ENCODE peak calls at places on chromosome 2, in nine cellular contexts. Q is HepG2; C is NT2/D1; K is breast epithelium; F is H1; E is stomach; N is IMR-90; M is pancreas; B is CD8-positive, alpha-beta T cell. Z is an unnamed sample.

GRCh38 chr2:147327636-147328035 is 517.2 kb upstream of the ACVR2A start:
- DNase-seq in C (no peak), F (no peak), Q (no peak), B (no peak), N (no peak), E (no peak), M (no peak), K (no peak), Z (no peak)

GRCh38 chr2:60515751-60516226 is 37.7 kb downstream of the BCL11A start:
- DNase-seq in K (no peak), Q (no peak), C (no peak), M (no peak), F (no peak), E (no peak), N (peak; percentile 94), B (no peak), Z (no peak)

GRCh38 chr2:129015886-129016285 is 697.2 kb upstream of the HS6ST1 start:
- DNase-seq in E (no peak), N (no peak), K (no peak), C (no peak), F (no peak), M (no peak), B (no peak), Q (no peak), Z (no peak)

GRCh38 chr2:103008586-103008985 is 246.8 kb downstream of the TMEM182 start:
- DNase-seq in Q (peak; percentile 11), B (no peak), C (no peak), F (peak; percentile 23), N (no peak), M (no peak), E (no peak), K (no peak), Z (peak; percentile 9)

GRCh38 chr2:215105607-215106354 is 32.6 kb downstream of the ABCA12 start:
- DNase-seq in B (no peak), M (no peak), F (no peak), Q (no peak), C (no peak), N (peak; percentile 13), K (no peak), E (no peak), Z (no peak)

GRCh38 chr2:96342085-96342484 is 6.5 kb downstream of the NCAPH start:
- DNase-seq in F (no peak), Q (peak; percentile 67), M (no peak), B (peak; percentile 57), E (no peak), C (no peak), K (no peak), N (peak; percentile 95), Z (no peak)

GRCh38 chr2:150212722-150213171 is 274.7 kb downstream of the RND3 start:
- DNase-seq in K (no peak), M (no peak), B (no peak), E (no peak), F (no peak), Q (no peak), C (no peak), N (peak; percentile 77), Z (no peak)

GRCh38 chr2:163044116-163044515 is 205.5 kb upstream of the KCNH7 start:
- DNase-seq in N (no peak), K (no peak), E (no peak), F (no peak), Q (no peak), C (no peak), M (no peak), B (no peak), Z (no peak)

DNA sequence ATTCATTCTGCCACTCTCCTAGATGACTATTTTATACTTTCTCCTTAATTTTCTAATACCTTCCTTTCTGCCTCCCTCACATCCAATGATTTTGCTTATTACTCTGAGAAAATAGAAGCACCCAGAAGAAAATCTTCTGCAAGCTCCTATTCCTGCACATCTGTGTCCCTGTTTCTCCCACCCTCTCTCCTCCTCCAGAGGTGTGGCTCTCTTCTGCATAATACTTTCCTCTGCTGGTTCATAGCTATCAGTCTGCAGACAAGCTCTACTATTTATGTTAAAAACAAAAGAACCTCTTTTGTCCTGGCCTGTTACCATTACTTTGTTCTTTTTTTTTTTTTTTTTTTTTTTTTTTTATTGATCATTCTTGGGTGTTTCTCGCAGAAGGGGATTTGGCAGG is 34.3 kb downstream of the ACSL3 start:
- DNase-seq in M (no peak), Q (no peak), F (no peak), K (no peak), C (no peak), N (no peak), E (no peak), B (no peak), Z (no peak)
- H3K4me3 ChIP-seq in M (no peak overlapping the region), Q (no peak overlapping the region), F (no peak overlapping the region), K (no peak overlapping the region), C (no peak overlapping the region), N (no peak overlapping the region), E (no peak overlapping the region), B (no peak overlapping the region), Z (no peak overlapping the region)

DNA sequence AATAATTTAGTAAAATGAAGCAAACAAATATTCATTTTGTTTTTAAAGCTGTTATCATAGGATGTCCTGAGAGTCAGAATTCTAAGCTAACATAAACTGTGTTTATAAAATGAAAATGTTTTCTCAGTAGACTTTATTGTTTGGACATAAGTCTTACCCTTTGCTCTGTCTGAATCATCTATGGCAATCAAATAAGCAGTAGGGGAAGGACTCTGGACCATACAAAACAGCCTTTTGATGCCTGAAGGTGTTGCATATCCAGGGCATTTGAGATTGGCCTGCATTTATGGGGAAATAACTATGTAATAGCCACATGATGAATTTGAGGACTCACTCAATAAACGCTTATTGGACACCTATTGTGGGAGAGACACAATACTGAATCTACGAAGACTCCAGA is 123.0 kb upstream of the ATP5MC3 start:
- DNase-seq in E (no peak), F (no peak), B (no peak), Q (no peak), C (no peak), K (no peak), M (no peak), N (no peak), Z (no peak)
- H3K27me3 ChIP-seq in E (no peaks in the 10 kb centered on the region), F (no peaks in the 10 kb centered on the region), B (no peaks in the 10 kb centered on the region), Q (no peaks in the 10 kb centered on the region), C (no peaks in the 10 kb centered on the region), K (peaks cover 2% of the 10 kb centered on the region), M (no peaks in the 10 kb centered on the region), N (peaks cover 2% of the 10 kb centered on the region), Z (peaks cover 3% of the 10 kb centered on the region)

GRCh38 chr2:230512955-230513748 is 97.2 kb downstream of the SP100 start:
- DNase-seq in N (no peak), C (no peak), F (no peak), M (no peak), Q (peak; percentile 83), B (no peak), K (no peak), E (no peak), Z (no peak)
- H3K36me3 ChIP-seq in N (peaks cover 2% of the 10 kb centered on the region), C (no peaks in the 10 kb centered on the region), F (no peaks in the 10 kb centered on the region), M (no peaks in the 10 kb centered on the region), Q (no peaks in the 10 kb centered on the region), B (peaks cover 14% of the 10 kb centered on the region), K (no peaks in the 10 kb centered on the region), E (peaks cover 3% of the 10 kb centered on the region), Z (no peaks in the 10 kb centered on the region)

DNA sequence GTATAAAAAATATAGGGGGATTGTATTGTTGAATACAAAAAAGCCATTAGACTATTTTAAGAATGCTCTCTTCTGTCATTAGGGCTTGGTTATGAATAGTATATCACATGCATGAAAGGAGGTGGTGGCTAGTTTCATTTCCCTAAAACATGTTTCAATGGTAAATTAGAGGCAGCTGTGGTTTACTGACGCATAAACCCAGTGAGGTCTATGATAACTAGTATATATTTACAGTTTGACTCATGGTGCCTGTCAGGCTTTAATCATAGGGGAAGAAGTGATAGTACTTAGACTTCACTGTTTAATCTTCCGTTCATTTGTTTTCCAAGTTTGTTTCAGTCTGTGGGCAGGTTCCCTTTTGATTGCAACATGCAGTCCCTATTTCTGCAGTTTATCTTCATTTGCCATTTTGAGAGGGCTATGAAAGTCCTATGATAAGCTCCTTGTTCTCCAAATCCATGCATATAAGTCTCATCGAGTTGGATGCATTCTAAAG is 55.1 kb upstream of the MAP4K3 start:
- DNase-seq in C (no peak), B (no peak), E (no peak), M (no peak), Q (peak; percentile 94), F (no peak), K (no peak), N (peak; percentile 98), Z (no peak)
- H3K4me3 ChIP-seq in C (no peak overlapping the region), B (no peak overlapping the region), E (no peak overlapping the region), M (no peak overlapping the region), Q (no peak overlapping the region), F (no peak overlapping the region), K (no peak overlapping the region), N (no peak overlapping the region), Z (no peak overlapping the region)

GRCh38 chr2:238845583-238846480 is 2.1 kb upstream of the TWIST2 start:
- DNase-seq in M (no peak), C (no peak), F (no peak), Q (no peak), K (no peak), B (no peak), N (no peak), E (no peak), Z (no peak)

GRCh38 chr2:238848566-238848940 is 668 bp downstream of the TWIST2 start:
- DNase-seq in Q (no peak), C (no peak), K (no peak), M (no peak), B (no peak), E (no peak), F (no peak), N (no peak), Z (no peak)

GRCh38 chr2:238847841-238848565 is at the start of gene TWIST2:
- DNase-seq in B (no peak), M (no peak), E (peak; percentile 38), F (no peak), Q (no peak), K (no peak), C (no peak), N (peak; percentile 91), Z (peak; percentile 92)

GRCh38 chr2:238846503-238847431 is 1.1 kb upstream of the TWIST2 start:
- DNase-seq in C (no peak), Q (no peak), E (no peak), K (no peak), B (no peak), M (no peak), N (no peak), F (no peak), Z (peak; percentile 79)

GRCh38 chr2:238847432-238847801 is 468 bp upstream of the TWIST2 start:
- DNase-seq in F (no peak), Q (no peak), C (no peak), B (no peak), N (no peak), M (no peak), E (no peak), K (no peak), Z (no peak)
- H3K27me3 ChIP-seq in F (peaks cover 82% of the 10 kb centered on the region), Q (peaks cover 11% of the 10 kb centered on the region), C (peaks cover 85% of the 10 kb centered on the region), B (peaks cover 6% of the 10 kb centered on the region), N (no peaks in the 10 kb centered on the region), M (no peaks in the 10 kb centered on the region), E (peaks cover 8% of the 10 kb centered on the region), K (peaks cover 41% of the 10 kb centered on the region), Z (peaks cover 61% of the 10 kb centered on the region)

GRCh38 chr2:231100990-231101389 is 23.9 kb downstream of the HTR2B start:
- DNase-seq in B (no peak), M (no peak), K (no peak), N (no peak), E (no peak), C (no peak), Q (peak; percentile 58), F (no peak), Z (no peak)

GRCh38 chr2:231102772-231103171 is 22.1 kb downstream of the HTR2B start:
- DNase-seq in C (no peak), Q (no peak), N (peak; percentile 45), K (no peak), E (no peak), F (no peak), M (no peak), B (no peak), Z (no peak)

GRCh38 chr2:231099918-231100317 is 24.9 kb downstream of the HTR2B start:
- DNase-seq in M (no peak), C (peak; percentile 11), N (no peak), K (no peak), F (no peak), Q (no peak), E (no peak), B (no peak), Z (no peak)

GRCh38 chr2:231104115-231104713 is 20.6 kb downstream of the HTR2B start:
- DNase-seq in F (no peak), K (no peak), E (peak; percentile 54), Q (peak; percentile 50), B (peak; percentile 62), M (no peak), C (peak; percentile 22), N (peak; percentile 75), Z (peak; percentile 9)
- H3K36me3 ChIP-seq in F (peaks cover 2% of the 10 kb centered on the region), K (no peaks in the 10 kb centered on the region), E (peaks cover 12% of the 10 kb centered on the region), Q (peaks cover 5% of the 10 kb centered on the region), B (peaks cover 10% of the 10 kb centered on the region), M (no peaks in the 10 kb centered on the region), C (peaks cover 60% of the 10 kb centered on the region), N (peaks cover 23% of the 10 kb centered on the region), Z (peaks cover 11% of the 10 kb centered on the region)

Z was measured in H7.